ENCODE peak calls at places on chromosomes 5 and 9, in ten cellular contexts. One of them, this sample, is unnamed.

GRCh38 chr5:134784241-134784920 is 25.8 kb downstream of the DDX46 start:
- DNase-seq in T-helper 9 cell: no peak
- DNase-seq in HFFc6: no peak
- DNase-seq in progenitor cell of endocrine pancreas: no peak
- DNase-seq in aorta: no peak
- DNase-seq in AG09309: no peak
- DNase-seq in glutamatergic neuron: no peak
- DNase-seq in pons: no peak
- DNase-seq in lower leg skin: no peak
- DNase-seq in H54: no peak
- DNase-seq in this sample: no peak

GRCh38 chr5:136123236-136123768 is 9.3 kb upstream of the SMAD5 start:
- DNase-seq in T-helper 9 cell: no peak
- DNase-seq in HFFc6: no peak
- DNase-seq in progenitor cell of endocrine pancreas: no peak
- DNase-seq in aorta: no peak
- DNase-seq in AG09309: no peak
- DNase-seq in glutamatergic neuron: no peak
- DNase-seq in pons: no peak
- DNase-seq in lower leg skin: no peak
- DNase-seq in H54: peak
- DNase-seq in this sample: no peak

GRCh38 chr5:142816577-142816976 is 46.4 kb downstream of the ARHGAP26 start:
- DNase-seq in T-helper 9 cell: no peak
- DNase-seq in HFFc6: peak
- DNase-seq in progenitor cell of endocrine pancreas: no peak
- DNase-seq in aorta: peak
- DNase-seq in AG09309: no peak
- DNase-seq in glutamatergic neuron: no peak
- DNase-seq in pons: no peak
- DNase-seq in lower leg skin: peak
- DNase-seq in H54: no peak
- DNase-seq in this sample: no peak

GRCh38 chr5:151174612-151175101 is 17.1 kb upstream of the ANXA6 start:
- DNase-seq in T-helper 9 cell: no peak
- DNase-seq in HFFc6: no peak
- DNase-seq in progenitor cell of endocrine pancreas: no peak
- DNase-seq in aorta: no peak
- DNase-seq in AG09309: no peak
- DNase-seq in glutamatergic neuron: peak
- DNase-seq in pons: no peak
- DNase-seq in lower leg skin: peak
- DNase-seq in H54: no peak
- DNase-seq in this sample: no peak

GRCh38 chr5:177429248-177430045 is 3.0 kb downstream of the GRK6 start:
- DNase-seq in T-helper 9 cell: peak
- DNase-seq in HFFc6: no peak
- DNase-seq in progenitor cell of endocrine pancreas: no peak
- DNase-seq in aorta: peak
- DNase-seq in AG09309: no peak
- DNase-seq in glutamatergic neuron: no peak
- DNase-seq in pons: peak
- DNase-seq in lower leg skin: no peak
- DNase-seq in H54: no peak
- DNase-seq in this sample: no peak

GRCh38 chr5:176364765-176365662 is at the start of gene ARL10:
- DNase-seq in T-helper 9 cell: peak
- DNase-seq in HFFc6: no peak
- DNase-seq in progenitor cell of endocrine pancreas: no peak
- DNase-seq in aorta: peak
- DNase-seq in AG09309: no peak
- DNase-seq in glutamatergic neuron: peak
- DNase-seq in pons: peak
- DNase-seq in lower leg skin: no peak
- DNase-seq in H54: no peak
- DNase-seq in this sample: peak

GRCh38 chr5:149808264-149808982 is 78.3 kb downstream of the PPARGC1B start:
- DNase-seq in T-helper 9 cell: no peak
- DNase-seq in HFFc6: no peak
- DNase-seq in progenitor cell of endocrine pancreas: no peak
- DNase-seq in aorta: peak
- DNase-seq in AG09309: no peak
- DNase-seq in glutamatergic neuron: no peak
- DNase-seq in pons: no peak
- DNase-seq in lower leg skin: no peak
- DNase-seq in H54: no peak
- DNase-seq in this sample: no peak

GRCh38 chr5:31485376-31486207 is 46.3 kb downstream of the DROSHA start:
- DNase-seq in T-helper 9 cell: no peak
- DNase-seq in HFFc6: no peak
- DNase-seq in progenitor cell of endocrine pancreas: no peak
- DNase-seq in aorta: no peak
- DNase-seq in AG09309: no peak
- DNase-seq in glutamatergic neuron: no peak
- DNase-seq in pons: no peak
- DNase-seq in lower leg skin: no peak
- DNase-seq in H54: no peak
- DNase-seq in this sample: no peak

GRCh38 chr5:136191304-136192014 is 1.5 kb downstream of the SMIM32 start:
- DNase-seq in T-helper 9 cell: no peak
- DNase-seq in HFFc6: no peak
- DNase-seq in progenitor cell of endocrine pancreas: no peak
- DNase-seq in aorta: no peak
- DNase-seq in AG09309: no peak
- DNase-seq in glutamatergic neuron: peak
- DNase-seq in pons: no peak
- DNase-seq in lower leg skin: peak
- DNase-seq in H54: no peak
- DNase-seq in this sample: no peak

GRCh38 chr5:145887976-145888574 is 15.3 kb upstream of the GRXCR2 start:
- DNase-seq in T-helper 9 cell: no peak
- DNase-seq in HFFc6: peak
- DNase-seq in progenitor cell of endocrine pancreas: peak
- DNase-seq in aorta: no peak
- DNase-seq in AG09309: no peak
- DNase-seq in glutamatergic neuron: peak
- DNase-seq in pons: peak
- DNase-seq in lower leg skin: no peak
- DNase-seq in H54: peak
- DNase-seq in this sample: no peak

GRCh38 chr5:87732875-87733768 is 320.4 kb upstream of the CCNH start:
- DNase-seq in T-helper 9 cell: no peak
- DNase-seq in HFFc6: no peak
- DNase-seq in progenitor cell of endocrine pancreas: no peak
- DNase-seq in aorta: no peak
- DNase-seq in AG09309: no peak
- DNase-seq in glutamatergic neuron: no peak
- DNase-seq in pons: no peak
- DNase-seq in lower leg skin: no peak
- DNase-seq in H54: no peak
- DNase-seq in this sample: no peak

GRCh38 chr5:36691241-36691640 is 84.8 kb downstream of the SLC1A3 start:
- DNase-seq in T-helper 9 cell: no peak
- DNase-seq in HFFc6: no peak
- DNase-seq in progenitor cell of endocrine pancreas: no peak
- DNase-seq in aorta: no peak
- DNase-seq in AG09309: no peak
- DNase-seq in glutamatergic neuron: no peak
- DNase-seq in pons: no peak
- DNase-seq in lower leg skin: no peak
- DNase-seq in H54: no peak
- DNase-seq in this sample: no peak

GRCh38 chr9:77453857-77454647 is 194.1 kb downstream of the GNA14 start:
- DNase-seq in T-helper 9 cell: no peak
- DNase-seq in HFFc6: no peak
- DNase-seq in progenitor cell of endocrine pancreas: no peak
- DNase-seq in aorta: no peak
- DNase-seq in AG09309: no peak
- DNase-seq in glutamatergic neuron: no peak
- DNase-seq in pons: no peak
- DNase-seq in lower leg skin: no peak
- DNase-seq in H54: no peak
- DNase-seq in this sample: no peak

GRCh38 chr5:56812110-56812509 is 3.2 kb upstream of the MAP3K1 start:
- DNase-seq in T-helper 9 cell: no peak
- DNase-seq in HFFc6: peak
- DNase-seq in progenitor cell of endocrine pancreas: no peak
- DNase-seq in aorta: no peak
- DNase-seq in AG09309: no peak
- DNase-seq in glutamatergic neuron: no peak
- DNase-seq in pons: no peak
- DNase-seq in lower leg skin: no peak
- DNase-seq in H54: no peak
- DNase-seq in this sample: no peak

GRCh38 chr5:43268188-43268820 is 44.9 kb downstream of the HMGCS1 start:
- DNase-seq in T-helper 9 cell: no peak
- DNase-seq in HFFc6: no peak
- DNase-seq in progenitor cell of endocrine pancreas: no peak
- DNase-seq in aorta: no peak
- DNase-seq in AG09309: no peak
- DNase-seq in glutamatergic neuron: no peak
- DNase-seq in pons: no peak
- DNase-seq in lower leg skin: no peak
- DNase-seq in H54: no peak
- DNase-seq in this sample: no peak

GRCh38 chr9:109331353-109331752 is 10.5 kb upstream of the EPB41L4B start:
- DNase-seq in T-helper 9 cell: no peak
- DNase-seq in HFFc6: no peak
- DNase-seq in progenitor cell of endocrine pancreas: no peak
- DNase-seq in aorta: peak
- DNase-seq in AG09309: no peak
- DNase-seq in glutamatergic neuron: no peak
- DNase-seq in pons: peak
- DNase-seq in lower leg skin: peak
- DNase-seq in H54: no peak
- DNase-seq in this sample: no peak

GRCh38 chr9:114386886-114387677 is 700 bp downstream of the AKNA start:
- DNase-seq in T-helper 9 cell: no peak
- DNase-seq in HFFc6: peak
- DNase-seq in progenitor cell of endocrine pancreas: no peak
- DNase-seq in aorta: peak
- DNase-seq in AG09309: no peak
- DNase-seq in glutamatergic neuron: peak
- DNase-seq in pons: no peak
- DNase-seq in lower leg skin: no peak
- DNase-seq in H54: no peak
- DNase-seq in this sample: no peak

GRCh38 chr5:139925650-139926640 is 117.2 kb downstream of the NRG2 start:
- DNase-seq in T-helper 9 cell: no peak
- DNase-seq in HFFc6: no peak
- DNase-seq in progenitor cell of endocrine pancreas: no peak
- DNase-seq in aorta: no peak
- DNase-seq in AG09309: no peak
- DNase-seq in glutamatergic neuron: no peak
- DNase-seq in pons: no peak
- DNase-seq in lower leg skin: peak
- DNase-seq in H54: no peak
- DNase-seq in this sample: no peak

GRCh38 chr9:89095755-89096154 is 82.9 kb downstream of the SHC3 start:
- DNase-seq in T-helper 9 cell: no peak
- DNase-seq in HFFc6: no peak
- DNase-seq in progenitor cell of endocrine pancreas: no peak
- DNase-seq in aorta: no peak
- DNase-seq in AG09309: no peak
- DNase-seq in glutamatergic neuron: no peak
- DNase-seq in pons: no peak
- DNase-seq in lower leg skin: no peak
- DNase-seq in H54: no peak
- DNase-seq in this sample: no peak

GRCh38 chr5:162068412-162068811 is 839 bp downstream of the GABRG2 start:
- DNase-seq in T-helper 9 cell: no peak
- DNase-seq in HFFc6: no peak
- DNase-seq in progenitor cell of endocrine pancreas: peak
- DNase-seq in aorta: no peak
- DNase-seq in AG09309: no peak
- DNase-seq in glutamatergic neuron: peak
- DNase-seq in pons: peak
- DNase-seq in lower leg skin: no peak
- DNase-seq in H54: peak
- DNase-seq in this sample: peak

GRCh38 chr9:69871143-69871834 is 50.7 kb downstream of the CFAP95 start:
- DNase-seq in T-helper 9 cell: no peak
- DNase-seq in HFFc6: peak
- DNase-seq in progenitor cell of endocrine pancreas: no peak
- DNase-seq in aorta: no peak
- DNase-seq in AG09309: no peak
- DNase-seq in glutamatergic neuron: no peak
- DNase-seq in pons: no peak
- DNase-seq in lower leg skin: no peak
- DNase-seq in H54: no peak
- DNase-seq in this sample: no peak

GRCh38 chr5:112757468-112758208 is 20.0 kb downstream of the APC start:
- DNase-seq in T-helper 9 cell: no peak
- DNase-seq in HFFc6: peak
- DNase-seq in progenitor cell of endocrine pancreas: no peak
- DNase-seq in aorta: no peak
- DNase-seq in AG09309: no peak
- DNase-seq in glutamatergic neuron: no peak
- DNase-seq in pons: peak
- DNase-seq in lower leg skin: no peak
- DNase-seq in H54: no peak
- DNase-seq in this sample: no peak

GRCh38 chr5:103364074-103364473 is 105.5 kb downstream of the MACIR start:
- DNase-seq in T-helper 9 cell: no peak
- DNase-seq in HFFc6: peak
- DNase-seq in progenitor cell of endocrine pancreas: no peak
- DNase-seq in aorta: no peak
- DNase-seq in AG09309: no peak
- DNase-seq in glutamatergic neuron: no peak
- DNase-seq in pons: no peak
- DNase-seq in lower leg skin: no peak
- DNase-seq in H54: no peak
- DNase-seq in this sample: no peak

GRCh38 chr5:16492398-16493175 is 27.0 kb upstream of the ZNF622 start:
- DNase-seq in T-helper 9 cell: no peak
- DNase-seq in HFFc6: peak
- DNase-seq in progenitor cell of endocrine pancreas: no peak
- DNase-seq in aorta: no peak
- DNase-seq in AG09309: peak
- DNase-seq in glutamatergic neuron: no peak
- DNase-seq in pons: no peak
- DNase-seq in lower leg skin: peak
- DNase-seq in H54: no peak
- DNase-seq in this sample: no peak

GRCh38 chr5:72178910-72179815 is 71.9 kb downstream of the MAP1B start:
- DNase-seq in T-helper 9 cell: no peak
- DNase-seq in HFFc6: peak
- DNase-seq in progenitor cell of endocrine pancreas: no peak
- DNase-seq in aorta: peak
- DNase-seq in AG09309: peak
- DNase-seq in glutamatergic neuron: no peak
- DNase-seq in pons: peak
- DNase-seq in lower leg skin: peak
- DNase-seq in H54: peak
- DNase-seq in this sample: peak

GRCh38 chr5:134465856-134466240 is 54.2 kb upstream of the CDKN2AIPNL start:
- DNase-seq in T-helper 9 cell: peak
- DNase-seq in HFFc6: peak
- DNase-seq in progenitor cell of endocrine pancreas: peak
- DNase-seq in aorta: peak
- DNase-seq in AG09309: peak
- DNase-seq in glutamatergic neuron: peak
- DNase-seq in pons: no peak
- DNase-seq in lower leg skin: peak
- DNase-seq in H54: peak
- DNase-seq in this sample: peak

GRCh38 chr5:54580997-54581741 is 63.6 kb downstream of the SNX18 start:
- DNase-seq in T-helper 9 cell: no peak
- DNase-seq in HFFc6: peak
- DNase-seq in progenitor cell of endocrine pancreas: no peak
- DNase-seq in aorta: no peak
- DNase-seq in AG09309: peak
- DNase-seq in glutamatergic neuron: no peak
- DNase-seq in pons: peak
- DNase-seq in lower leg skin: peak
- DNase-seq in H54: no peak
- DNase-seq in this sample: no peak

GRCh38 chr5:180718810-180719453 is 20.9 kb downstream of the OR2Y1 start:
- DNase-seq in T-helper 9 cell: peak
- DNase-seq in HFFc6: peak
- DNase-seq in progenitor cell of endocrine pancreas: peak
- DNase-seq in aorta: no peak
- DNase-seq in AG09309: peak
- DNase-seq in glutamatergic neuron: no peak
- DNase-seq in pons: peak
- DNase-seq in lower leg skin: no peak
- DNase-seq in H54: peak
- DNase-seq in this sample: no peak